ENCODE peak calls at places on chromosome 19, in ten cellular contexts. Y is aorta, Z is Karpas-422, P is psoas muscle, A is gastrocnemius medialis, N is pancreas, I is OCI-LY7, K is ovary, V is MG63, Q is heart left ventricle. X is an unnamed sample. For H3K36me3, the result is how much of the 10 kb centered on the place peaks cover.

GRCh38 chr19:39301562-39301961 is 5.4 kb downstream of the IFNL1 start:
- DNase-seq in Y (no peak), Z (no peak), P (no peak), A (no peak), N (no peak), I (no peak), K (no peak), V (no peak), Q (no peak), X (no peak)

GRCh38 chr19:42267644-42268141 is 1.4 kb upstream of the CIC start:
- DNase-seq in Y (no peak), Z (no peak), P (no peak), A (no peak), N (no peak), I (no peak), K (no peak), V (no peak), Q (no peak), X (no peak)

GRCh38 chr19:37691881-37692504 is 27.6 kb downstream of the ZNF607 start:
- DNase-seq in Y (peak), Z (peak), P (peak), A (peak), N (peak), I (peak), K (peak), V (peak), Q (peak), X (peak)

GRCh38 chr19:58492265-58492664 is 16.1 kb downstream of the ZNF446 start:
- DNase-seq in Y (no peak), Z (no peak), P (no peak), A (no peak), N (no peak), I (no peak), K (no peak), V (no peak), Q (no peak), X (no peak)

GRCh38 chr19:2064788-2065524 is 13.9 kb upstream of the MKNK2 start:
- DNase-seq in Y (no peak), Z (no peak), P (peak), A (peak), N (no peak), I (no peak), K (no peak), V (no peak), Q (peak), X (no peak)

GRCh38 chr19:18775586-18776287 is 15.4 kb downstream of the COMP start:
- DNase-seq in Y (no peak), Z (no peak), P (no peak), A (no peak), N (peak), I (no peak), K (no peak), V (peak), Q (no peak), X (peak)

GRCh38 chr19:41753159-41753558 is 2.2 kb upstream of the CEACAM6 start:
- DNase-seq in Y (peak), Z (peak), P (peak), A (no peak), N (peak), I (peak), K (no peak), V (peak), Q (peak), X (peak)

GRCh38 chr19:17721821-17722220 is 2.5 kb downstream of the MAP1S start:
- DNase-seq in Y (no peak), Z (no peak), P (no peak), A (peak), N (no peak), I (no peak), K (no peak), V (peak), Q (peak), X (no peak)

GRCh38 chr19:42114412-42114811 is 17.8 kb downstream of the POU2F2 start:
- DNase-seq in Y (no peak), Z (peak), P (peak), A (no peak), N (peak), I (peak), K (no peak), V (no peak), Q (no peak), X (peak)

GRCh38 chr19:1240925-1241324 is 626 bp upstream of the ATP5F1D start:
- DNase-seq in Y (no peak), Z (no peak), P (no peak), A (no peak), N (no peak), I (no peak), K (peak), V (no peak), Q (no peak), X (no peak)

GRCh38 chr19:1765904-1766799 is 12.8 kb downstream of the ONECUT3 start:
- DNase-seq in Y (no peak), Z (no peak), P (no peak), A (no peak), N (no peak), I (no peak), K (no peak), V (no peak), Q (no peak), X (peak)

GRCh38 chr19:17834350-17835181 is 13.2 kb downstream of the JAK3 start:
- DNase-seq in Y (no peak), Z (no peak), P (no peak), A (no peak), N (no peak), I (no peak), K (no peak), V (no peak), Q (no peak), X (peak)

GRCh38 chr19:371501-372160 is 27.0 kb upstream of the MIER2 start:
- DNase-seq in Y (no peak), Z (peak), P (no peak), A (no peak), N (no peak), I (peak), K (no peak), V (no peak), Q (no peak), X (no peak)

GRCh38 chr19:17860331-17860992 is 752 bp downstream of the RPL18A start:
- DNase-seq in Y (no peak), Z (peak), P (no peak), A (no peak), N (no peak), I (peak), K (no peak), V (no peak), Q (no peak), X (no peak)

GRCh38 chr19:40461669-40462221 is 3.8 kb downstream of the BLVRB start:
- DNase-seq in Y (no peak), Z (peak), P (peak), A (no peak), N (no peak), I (peak), K (no peak), V (no peak), Q (no peak), X (no peak)

GRCh38 chr19:55258476-55258827 is 365 bp downstream of the PPP6R1 start:
- DNase-seq in Y (peak), Z (peak), P (no peak), A (no peak), N (peak), I (no peak), K (no peak), V (peak), Q (no peak), X (peak)

GRCh38 chr19:44647144-44647543 is 3.4 kb downstream of the PVR start:
- DNase-seq in Y (peak), Z (no peak), P (no peak), A (peak), N (no peak), I (no peak), K (no peak), V (no peak), Q (peak), X (no peak)

GRCh38 chr19:32233885-32234284 is 111.5 kb upstream of the ZNF507 start:
- DNase-seq in Y (no peak), Z (no peak), P (no peak), A (no peak), N (no peak), I (no peak), K (no peak), V (no peak), Q (no peak), X (no peak)

GRCh38 chr19:38155453-38155852 is 68.6 kb downstream of the DPF1 start:
- DNase-seq in Y (no peak), Z (peak), P (no peak), A (no peak), N (no peak), I (no peak), K (no peak), V (no peak), Q (no peak), X (peak)

GRCh38 chr19:1133471-1133929 is 29.7 kb downstream of the GPX4 start:
- DNase-seq in Y (no peak), Z (peak), P (no peak), A (no peak), N (no peak), I (peak), K (no peak), V (peak), Q (no peak), X (peak)

GRCh38 chr19:41939861-41940442 is 11.7 kb upstream of the ERFL start:
- DNase-seq in Y (no peak), Z (peak), P (no peak), A (no peak), N (no peak), I (peak), K (no peak), V (no peak), Q (no peak), X (peak)

GRCh38 chr19:31290926-31291590 is 58.2 kb downstream of the TSHZ3 start:
- DNase-seq in Y (no peak), Z (no peak), P (no peak), A (no peak), N (no peak), I (no peak), K (no peak), V (no peak), Q (no peak), X (no peak)

GRCh38 chr19:41531438-41532311 is 44.3 kb upstream of the CEACAM21 start:
- DNase-seq in Y (peak), Z (peak), P (peak), A (peak), N (peak), I (peak), K (peak), V (peak), Q (peak), X (no peak)

GRCh38 chr19:9937001-9937411 is 691 bp upstream of the OLFM2 start:
- DNase-seq in Y (no peak), Z (peak), P (no peak), A (no peak), N (no peak), I (no peak), K (no peak), V (no peak), Q (no peak), X (peak)

GRCh38 chr19:6032381-6032780 is 54.4 kb upstream of the RANBP3 start:
- DNase-seq in Y (no peak), Z (no peak), P (no peak), A (no peak), N (no peak), I (no peak), K (no peak), V (no peak), Q (no peak), X (no peak)

GRCh38 chr19:48036765-48037164 is 7.1 kb downstream of the CABP5 start:
- DNase-seq in Y (no peak), Z (no peak), P (no peak), A (no peak), N (no peak), I (no peak), K (no peak), V (no peak), Q (no peak), X (no peak)
- H3K4me3 ChIP-seq in Y (no peak), Z (no peak), P (no peak), A (no peak), N (no peak), I (no peak), K (no peak), V (no peak), Q (no peak), X (no peak)

DNA sequence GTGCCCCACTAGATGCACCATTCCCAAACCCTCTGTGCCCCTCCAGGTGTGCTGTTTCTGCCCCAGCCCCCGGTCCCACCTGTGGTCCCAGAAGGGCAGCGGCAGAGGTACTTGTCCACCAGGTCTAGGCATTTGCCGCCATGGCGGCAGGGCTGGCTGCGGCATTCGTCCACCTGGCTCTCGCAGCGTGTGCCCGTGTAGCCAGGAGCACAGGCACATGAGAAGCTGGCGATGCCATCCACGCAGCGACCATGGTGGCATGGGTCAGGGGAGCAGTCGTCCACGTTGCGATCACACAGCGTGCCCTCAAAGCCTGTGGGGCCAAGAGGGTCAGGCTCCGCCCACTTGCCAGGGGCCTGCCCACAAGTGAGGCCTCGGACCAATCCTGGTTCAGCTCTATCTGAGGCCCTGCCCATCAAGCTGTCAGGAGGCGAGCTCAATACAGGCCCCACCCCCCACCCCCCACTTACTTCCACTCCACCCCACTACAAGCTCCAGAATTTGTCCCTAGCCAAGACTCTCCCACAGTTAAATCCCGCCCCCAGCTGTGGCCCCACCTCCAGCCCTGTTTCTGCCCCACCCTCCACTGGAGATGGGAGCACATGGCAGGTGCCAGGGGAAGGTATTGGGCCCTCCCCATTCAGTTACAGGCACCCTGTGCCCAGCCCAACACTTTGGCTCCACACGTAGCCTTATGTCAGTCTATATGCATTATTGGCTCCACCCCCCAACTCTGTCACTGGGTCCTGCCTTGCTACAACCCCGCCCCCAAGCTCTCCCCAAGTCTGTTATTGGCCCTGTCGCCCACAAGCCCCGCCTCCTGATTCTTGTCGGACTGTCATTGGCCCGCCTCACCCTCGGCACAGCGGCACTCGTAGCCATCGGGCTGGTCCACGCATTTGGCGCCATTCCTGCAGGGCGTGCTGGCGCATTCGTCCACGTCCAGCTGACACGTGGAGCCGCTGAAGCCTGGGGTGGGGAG is 13.5 kb downstream of the NOTCH3 start:
- DNase-seq in Y (no peak), Z (peak), P (no peak), A (no peak), N (no peak), I (peak), K (no peak), V (no peak), Q (no peak), X (peak)
- H3K36me3 ChIP-seq in Y (under half), Z (under half), P (under half), A (under half), N (under half), I (under half), K (under half), V (under half), Q (half or more), X (under half)

GRCh38 chr19:3825286-3825956 is 39.2 kb upstream of the MATK start:
- DNase-seq in Y (no peak), Z (no peak), P (no peak), A (no peak), N (no peak), I (no peak), K (no peak), V (no peak), Q (no peak), X (peak)
- H3K4me3 ChIP-seq in Y (no peak), Z (no peak), P (no peak), A (no peak), N (no peak), I (no peak), K (no peak), V (no peak), Q (no peak), X (no peak)

GRCh38 chr19:51602189-51602854 is 27.9 kb downstream of the SIGLEC5 start:
- DNase-seq in Y (no peak), Z (no peak), P (no peak), A (no peak), N (no peak), I (no peak), K (no peak), V (no peak), Q (no peak), X (no peak)
- H3K36me3 ChIP-seq in Y (under half), Z (under half), P (under half), A (under half), N (under half), I (under half), K (under half), V (under half), Q (under half), X (under half)

DNA sequence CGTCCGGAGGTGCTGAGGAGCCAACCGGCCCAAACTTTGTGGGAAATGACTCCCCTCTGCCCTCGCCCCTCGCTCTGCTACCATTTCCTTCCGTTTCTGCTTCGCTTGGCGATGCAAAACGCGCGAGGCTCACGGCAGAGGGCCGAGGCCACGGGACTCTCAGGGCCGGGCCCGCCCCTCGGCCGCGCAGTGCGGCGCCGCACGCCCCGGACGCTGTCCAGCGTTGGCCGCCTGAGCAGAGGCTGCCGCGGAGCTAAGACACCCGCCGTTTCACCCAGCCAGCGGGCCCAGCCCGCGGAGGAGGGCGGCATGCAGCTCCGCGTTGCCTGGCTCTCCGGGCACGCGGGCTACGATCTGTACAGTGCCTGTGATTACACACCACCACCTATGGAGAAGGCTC is 2.1 kb upstream of the ZNF578 start:
- DNase-seq in Y (no peak), Z (no peak), P (no peak), A (no peak), N (no peak), I (no peak), K (no peak), V (no peak), Q (no peak), X (peak)
- H3K4me3 ChIP-seq in Y (no peak), Z (no peak), P (no peak), A (no peak), N (no peak), I (no peak), K (no peak), V (no peak), Q (no peak), X (no peak)

GRCh38 chr19:11102944-11103343 is 13.7 kb downstream of the LDLR start:
- DNase-seq in Y (no peak), Z (no peak), P (no peak), A (no peak), N (no peak), I (no peak), K (no peak), V (no peak), Q (no peak), X (peak)
- H3K36me3 ChIP-seq in Y (under half), Z (under half), P (half or more), A (under half), N (under half), I (half or more), K (under half), V (half or more), Q (half or more), X (under half)

DNA sequence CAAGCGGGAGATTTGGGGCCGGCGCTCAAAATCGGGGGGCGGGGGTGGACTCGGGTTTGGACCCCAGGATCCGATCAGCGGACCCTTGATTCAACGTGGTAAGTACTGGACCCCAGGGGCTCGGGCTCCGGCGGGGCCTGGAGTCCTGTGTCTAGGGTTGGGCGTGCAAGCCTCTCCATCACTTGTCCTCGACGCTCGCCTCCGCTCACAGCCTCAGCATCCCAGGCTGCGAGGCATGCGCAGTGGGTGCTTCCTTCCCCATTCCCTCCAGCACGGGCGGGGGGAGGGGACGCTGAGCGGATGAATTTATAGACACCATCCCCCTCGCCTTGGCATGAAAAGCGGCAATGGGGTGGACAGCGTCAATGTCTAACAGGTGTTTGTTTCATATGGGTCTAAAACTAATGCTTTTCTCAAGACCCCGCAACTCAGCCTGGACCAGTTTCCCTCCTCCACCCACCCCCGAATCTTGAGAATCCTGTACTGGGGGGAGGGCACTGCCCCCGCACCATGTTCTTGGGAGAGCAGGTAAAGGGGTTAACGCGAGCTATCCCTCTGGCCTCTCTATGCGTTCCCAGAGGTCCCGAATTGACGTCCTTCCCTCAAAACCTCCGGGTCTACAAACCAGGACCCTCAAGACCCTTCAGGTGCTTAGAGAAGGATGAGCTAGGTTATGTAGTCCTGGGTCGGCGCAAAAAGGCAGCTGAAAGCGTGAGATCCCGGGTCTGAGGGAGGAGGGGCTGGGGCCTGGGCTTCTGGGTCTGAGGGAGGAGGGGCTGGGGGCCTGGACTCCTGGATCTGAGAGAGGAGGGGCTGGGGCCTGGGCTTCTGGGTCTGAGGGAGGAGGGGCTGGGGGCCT is 556 bp downstream of the CPT1C start:
- DNase-seq in Y (peak), Z (peak), P (peak), A (no peak), N (peak), I (no peak), K (peak), V (no peak), Q (peak), X (peak)
- H3K4me3 ChIP-seq in Y (peak), Z (no peak), P (peak), A (peak), N (peak), I (no peak), K (peak), V (no peak), Q (peak), X (peak)

DNA sequence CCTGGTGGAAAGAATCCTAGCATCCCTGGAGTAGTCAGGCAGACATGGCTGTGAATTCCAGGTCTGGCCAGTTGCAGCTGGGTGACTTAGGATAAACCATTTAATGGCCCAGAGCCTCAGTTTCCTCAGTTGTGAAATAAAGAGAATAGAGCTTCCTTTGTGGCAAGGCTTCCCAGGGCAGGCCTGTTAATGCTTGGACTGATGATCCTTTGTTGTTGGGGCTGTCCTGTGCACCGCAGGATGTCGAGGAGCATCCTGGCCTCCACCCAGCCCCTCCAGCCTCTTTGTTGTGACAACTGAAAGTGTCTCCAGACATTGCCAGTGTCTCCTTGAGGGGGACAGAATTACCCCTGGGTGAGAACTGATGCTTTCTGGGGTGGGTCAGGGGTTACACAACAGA is 16.3 kb downstream of the LYL1 start:
- DNase-seq in Y (no peak), Z (no peak), P (no peak), A (no peak), N (no peak), I (no peak), K (no peak), V (no peak), Q (no peak), X (no peak)
- H3K36me3 ChIP-seq in Y (under half), Z (under half), P (half or more), A (under half), N (under half), I (under half), K (under half), V (half or more), Q (under half), X (under half)